ENCODE peak calls at places on chromosomes 11 and 22, in four cellular contexts. D is uterus, J is lower lobe of right lung, N is Peyer's patch. I is an unnamed sample.

GRCh38 chr11:3382613-3383275 is 3.8 kb upstream of the ZNF195 start:
- DNase-seq in J (no peak), N (no peak), D (no peak), I (no peak)

GRCh38 chr22:38034278-38034882 is 22.8 kb upstream of the PICK1 start:
- DNase-seq in D (peak; percentile 64), J (peak; percentile 76), N (peak; percentile 50), I (peak; percentile 41)

GRCh38 chr11:18768472-18768901 is 23.1 kb downstream of the PTPN5 start:
- DNase-seq in D (no peak), J (no peak), N (no peak), I (no peak)

GRCh38 chr22:36017661-36018091 is 10.9 kb downstream of the RBFOX2 start:
- DNase-seq in D (no peak), N (no peak), J (no peak), I (no peak)

GRCh38 chr22:21672107-21672629 is 6.4 kb downstream of the PPIL2 start:
- DNase-seq in N (no peak), D (no peak), J (no peak), I (no peak)

GRCh38 chr11:61955031-61955415 is 4.9 kb downstream of the BEST1 start:
- DNase-seq in J (peak; percentile 81), N (no peak), D (peak; percentile 81), I (peak; percentile 96)

GRCh38 chr22:27045103-27045940 is 387.9 kb downstream of the MIAT start:
- DNase-seq in N (no peak), D (no peak), J (no peak), I (no peak)

GRCh38 chr11:79253280-79253679 is 187.6 kb downstream of the TENM4 start:
- DNase-seq in N (no peak), D (no peak), J (no peak), I (no peak)

GRCh38 chr22:35567794-35568193 is 27.2 kb downstream of the RASD2 start:
- DNase-seq in D (no peak), J (no peak), N (no peak), I (no peak)

GRCh38 chr11:97015327-97015726 is 625.5 kb downstream of the JRKL start:
- DNase-seq in J (no peak), N (no peak), D (no peak), I (no peak)

GRCh38 chr11:47244664-47245350 is 3.8 kb downstream of the ACP2 start:
- DNase-seq in J (no peak), N (no peak), D (no peak), I (no peak)

GRCh38 chr22:45262931-45263789 is 21.6 kb upstream of the UPK3A start:
- DNase-seq in D (no peak), N (peak; percentile 54), J (peak; percentile 61), I (peak; percentile 69)

GRCh38 chr11:8068605-8069221 is 12.3 kb upstream of the TUB start:
- DNase-seq in N (no peak), D (peak; percentile 72), J (no peak), I (no peak)

GRCh38 chr11:117096140-117096972 is 1.9 kb downstream of the SIK3 start:
- DNase-seq in J (no peak), N (no peak), D (no peak), I (no peak)

GRCh38 chr11:119666463-119667131 is 62.4 kb downstream of the NECTIN1 start:
- DNase-seq in J (peak; percentile 83), D (peak; percentile 77), N (peak; percentile 84), I (peak; percentile 76)

GRCh38 chr11:396948-397548 is 3.0 kb downstream of the PKP3 start:
- DNase-seq in N (no peak), D (peak; percentile 68), J (peak; percentile 58), I (no peak)

GRCh38 chr11:70761094-70761905 is 363.0 kb downstream of the CTTN start:
- DNase-seq in D (no peak), N (no peak), J (no peak), I (no peak)

GRCh38 chr11:78188809-78189724 is at the start of gene USP35:
- DNase-seq in N (peak; percentile 41), J (no peak), D (no peak), I (no peak)

GRCh38 chr11:108781921-108782320 is 117.1 kb downstream of the DDX10 start:
- DNase-seq in D (no peak), N (no peak), J (no peak), I (no peak)

GRCh38 chr11:71284525-71285092 is 32.2 kb upstream of the SHANK2 start:
- DNase-seq in N (no peak), J (no peak), D (no peak), I (no peak)

GRCh38 chr11:125128450-125128849 is 17.0 kb upstream of the TMEM218 start:
- DNase-seq in N (no peak), D (no peak), J (no peak), I (no peak)

GRCh38 chr11:1305063-1305495 is 4.4 kb downstream of the TOLLIP start:
- DNase-seq in J (no peak), D (no peak), N (peak; percentile 50), I (no peak)

GRCh38 chr11:65630215-65630614 is 7.7 kb upstream of the SIPA1 start:
- DNase-seq in J (no peak), N (no peak), D (no peak), I (no peak)

GRCh38 chr11:65633390-65634139 is 4.3 kb upstream of the SIPA1 start:
- DNase-seq in J (no peak), D (no peak), N (no peak), I (no peak)

GRCh38 chr11:65627202-65627601 is 10.7 kb upstream of the SIPA1 start:
- DNase-seq in J (no peak), N (no peak), D (no peak), I (no peak)

GRCh38 chr11:65625628-65626342 is 10.2 kb downstream of the PCNX3 start:
- DNase-seq in J (peak; percentile 81), N (peak; percentile 74), D (peak; percentile 52), I (peak; percentile 71)

DNA sequence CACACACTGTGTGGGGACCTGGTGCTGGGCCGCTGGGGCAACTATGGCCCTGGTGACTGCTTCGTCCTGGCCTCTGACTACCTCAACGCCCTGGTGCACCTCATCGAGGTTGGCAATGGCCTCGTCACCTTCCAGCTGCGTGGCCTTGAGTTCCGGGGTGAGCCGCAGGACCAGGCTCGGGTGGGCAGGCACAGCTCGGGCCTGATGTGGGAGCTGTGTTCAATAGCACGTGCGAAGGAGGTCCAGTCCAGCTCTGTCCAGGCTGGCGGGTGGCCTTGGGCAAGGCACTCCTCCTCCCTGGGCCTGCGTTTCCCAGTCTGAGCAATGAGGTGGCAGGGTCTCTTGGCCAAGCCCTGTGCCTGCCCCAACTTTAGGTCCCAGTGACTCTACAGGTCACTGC is 8.3 kb upstream of the SIPA1 start:
- DNase-seq in J (no peak), N (no peak), D (no peak), I (no peak)
- TF ChIP-seq CTCF in J (no peak), N (no peak), D (no peak), I (no peak)

GRCh38 chr11:74956387-74956786 is 7.3 kb downstream of the SPCS2 start:
- DNase-seq in N (no peak), D (no peak), J (no peak), I (no peak)
- TF ChIP-seq CTCF in N (no peak), D (no peak), J (no peak), I (no peak)

DNA sequence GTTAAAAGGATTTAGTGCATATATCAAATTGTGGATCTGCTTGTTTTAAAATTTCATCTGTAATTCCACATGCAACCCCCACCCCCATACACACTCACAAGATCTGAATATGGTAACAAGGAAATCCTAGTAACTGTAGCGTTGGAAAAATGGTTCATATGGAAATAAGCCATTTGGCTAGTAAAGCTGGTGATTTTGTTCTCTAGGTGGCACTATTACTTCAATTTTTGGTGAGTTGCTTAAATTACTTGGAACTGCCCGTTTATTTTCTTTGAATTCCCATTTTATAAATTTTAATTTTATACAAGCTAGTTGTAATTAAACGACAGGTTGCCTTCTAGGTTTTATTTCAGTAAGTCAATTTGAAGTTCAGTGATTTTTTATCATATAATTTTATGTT is 5.3 kb downstream of the BDNF start:
- DNase-seq in J (no peak), N (no peak), D (no peak), I (no peak)
- TF ChIP-seq CTCF in J (no peak), N (no peak), D (no peak), I (no peak)

DNA sequence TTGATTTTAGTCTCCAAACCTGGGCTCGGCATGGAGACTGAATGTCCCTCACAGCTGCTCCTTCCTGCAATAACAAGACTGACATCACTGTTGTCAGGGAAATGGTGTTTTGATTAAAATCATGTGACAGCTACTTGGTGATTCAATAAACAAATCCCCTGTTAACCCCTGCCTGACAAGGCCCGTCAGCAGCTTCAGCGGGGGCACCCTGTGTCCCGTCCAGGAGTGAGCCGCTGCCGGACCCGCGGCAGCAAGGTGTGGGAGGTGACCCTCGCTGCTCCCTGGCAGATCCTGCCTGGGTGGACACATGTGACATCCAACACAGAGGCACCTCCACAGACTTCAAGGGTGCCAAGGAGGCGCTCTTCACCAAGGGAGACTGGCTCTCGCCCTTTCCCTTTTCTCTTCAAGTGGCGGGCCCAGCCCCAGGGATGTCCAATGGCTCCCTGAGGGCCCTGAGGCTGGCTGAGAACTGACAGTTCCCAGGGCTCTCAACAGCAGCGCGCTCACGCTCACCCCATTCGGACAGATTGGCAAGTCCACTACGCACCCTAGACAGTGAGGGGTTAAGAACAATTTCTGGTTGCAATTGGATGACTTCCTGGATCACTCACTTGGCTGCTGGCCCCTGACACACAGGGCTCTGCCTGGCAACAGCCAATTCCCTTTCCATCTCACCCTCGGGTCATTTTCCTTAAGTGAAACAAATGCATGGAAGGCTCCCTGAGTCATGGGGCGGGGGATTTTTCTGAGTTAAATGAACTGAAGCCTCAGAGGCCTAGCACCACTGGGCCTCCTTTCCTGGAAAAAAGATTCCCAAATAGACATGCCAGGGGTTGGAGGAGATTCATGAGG is 30.7 kb downstream of the PPP2R1B start:
- DNase-seq in N (no peak), D (peak; percentile 82), J (no peak), I (no peak)
- TF ChIP-seq CTCF in N (no peak), D (no peak), J (no peak), I (no peak)

GRCh38 chr11:13772223-13773046 is 104.0 kb downstream of the FAR1 start:
- DNase-seq in J (no peak), N (no peak), D (no peak), I (no peak)
- TF ChIP-seq CTCF in J (peak; percentile 47), N (no peak), D (peak; percentile 29), I (peak; percentile 55)

DNA sequence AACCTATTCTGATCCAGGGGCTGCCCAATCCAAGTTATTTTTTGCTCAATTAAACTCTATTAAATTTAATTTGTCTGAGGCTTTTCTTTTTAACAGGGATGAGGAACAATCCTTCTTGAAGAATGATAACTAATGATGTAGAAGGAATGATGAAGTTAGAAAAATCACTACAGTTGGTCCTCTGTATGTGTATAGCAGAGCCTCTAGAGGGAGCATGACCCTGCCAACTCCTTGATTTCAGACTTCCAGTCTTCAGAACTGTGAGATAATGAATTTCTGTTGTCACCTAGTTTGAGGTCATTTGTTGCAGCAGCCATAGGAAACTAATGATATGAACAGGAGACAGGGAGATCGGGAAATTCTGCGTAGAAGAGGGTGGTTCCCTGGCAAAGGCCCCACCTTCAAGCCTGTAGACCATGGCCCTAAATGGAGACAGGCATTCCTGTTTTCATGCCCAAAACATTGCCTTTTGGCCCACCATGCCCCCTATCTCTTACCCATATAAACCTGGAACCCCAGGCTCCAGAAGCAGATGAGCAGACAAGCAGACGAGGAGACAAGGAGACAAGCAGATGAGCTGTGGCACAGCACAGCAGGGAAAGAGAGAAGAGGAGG is 7.7 kb upstream of the QSER1 start:
- DNase-seq in D (no peak), N (no peak), J (no peak), I (no peak)
- TF ChIP-seq CTCF in D (no peak), N (no peak), J (peak; percentile 36), I (peak; percentile 54)

I was measured in CD14-positive monocyte.